ENCODE peak calls at places on chromosomes 2 and 18, in seven cellular contexts. F is tibial artery, K is RWPE2, O is spleen, S is vagina, G is cardiac muscle cell, Q is heart left ventricle. H is an unnamed sample. For H3K4me1 and H3K27me3, the result is how much of the 10 kb centered on the place peaks cover.

GRCh38 chr2:211730215-211730614 is 808.4 kb downstream of the ERBB4 start:
- DNase-seq in O (no peak), K (no peak), G (no peak), Q (no peak), S (no peak), F (no peak), H (no peak)

GRCh38 chr2:41933585-41934322 is 114.1 kb upstream of the PKDCC start:
- DNase-seq in G (no peak), F (no peak), S (no peak), Q (no peak), K (no peak), O (no peak), H (no peak)

GRCh38 chr2:187266147-187266546 is 181.9 kb downstream of the CALCRL start:
- DNase-seq in K (no peak), O (no peak), G (no peak), F (no peak), Q (no peak), S (no peak), H (no peak)

GRCh38 chr2:143125647-143126046 is 3.6 kb upstream of the ARHGAP15 start:
- DNase-seq in O (no peak), Q (no peak), K (no peak), G (no peak), F (no peak), S (no peak), H (no peak)

GRCh38 chr2:149422337-149422990 is 92.1 kb downstream of the LYPD6 start:
- DNase-seq in O (no peak), Q (no peak), K (peak), S (no peak), G (no peak), F (no peak), H (no peak)

GRCh38 chr2:204060896-204061640 is 124.5 kb downstream of the ICOS start:
- DNase-seq in Q (no peak), K (no peak), S (no peak), G (no peak), F (no peak), O (no peak), H (no peak)

GRCh38 chr2:208781166-208781565 is 374.6 kb downstream of the PTH2R start:
- DNase-seq in G (no peak), O (no peak), Q (no peak), S (no peak), K (no peak), F (no peak), H (no peak)

GRCh38 chr18:61025596-61025995 is 307.6 kb upstream of the CDH20 start:
- DNase-seq in S (no peak), K (no peak), O (no peak), Q (no peak), G (no peak), F (no peak), H (no peak)

GRCh38 chr2:206316141-206316540 is 41.7 kb downstream of the ZDBF2 start:
- DNase-seq in S (no peak), K (no peak), F (no peak), G (no peak), Q (no peak), O (no peak), H (no peak)

GRCh38 chr2:27152796-27153464 is 4.1 kb downstream of the TCF23 start:
- DNase-seq in S (no peak), G (no peak), F (peak), O (peak), K (no peak), Q (no peak), H (no peak)

GRCh38 chr18:9413586-9413985 is 61.7 kb upstream of the RALBP1 start:
- DNase-seq in G (no peak), F (no peak), S (no peak), O (no peak), Q (no peak), K (no peak), H (no peak)

GRCh38 chr2:113755690-113756063 is 765 bp downstream of the SLC35F5 start:
- DNase-seq in F (no peak), K (no peak), Q (no peak), G (no peak), S (no peak), O (no peak), H (no peak)

GRCh38 chr2:235744161-235744560 is 250.3 kb downstream of the AGAP1 start:
- DNase-seq in O (no peak), G (no peak), F (no peak), K (no peak), S (no peak), Q (no peak), H (no peak)

GRCh38 chr2:212364106-212364505 is 174.5 kb downstream of the ERBB4 start:
- DNase-seq in O (no peak), Q (no peak), K (no peak), F (no peak), S (no peak), G (no peak), H (no peak)

GRCh38 chr2:71419976-71420375 is 33.4 kb upstream of the DYSF start:
- DNase-seq in K (no peak), Q (no peak), O (no peak), S (no peak), F (no peak), G (no peak), H (no peak)

GRCh38 chr2:47075361-47076125 is 79.6 kb downstream of the STPG4 start:
- DNase-seq in G (no peak), F (no peak), S (no peak), O (no peak), Q (no peak), K (no peak), H (no peak)

GRCh38 chr2:160701822-160702221 is 208.2 kb upstream of the RBMS1 start:
- DNase-seq in Q (no peak), S (no peak), O (no peak), F (no peak), G (peak), K (no peak), H (no peak)

GRCh38 chr2:101265893-101266499 is 13.3 kb downstream of the CNOT11 start:
- DNase-seq in F (no peak), O (no peak), G (no peak), S (no peak), K (no peak), Q (peak), H (peak)

GRCh38 chr2:218999021-218999880 is 6.0 kb upstream of the CRYBA2 start:
- DNase-seq in S (no peak), O (no peak), K (no peak), Q (no peak), F (no peak), G (no peak), H (no peak)

GRCh38 chr2:196163285-196163684 is 8.1 kb downstream of the STK17B start:
- DNase-seq in F (no peak), K (no peak), G (no peak), S (no peak), O (no peak), Q (no peak), H (no peak)

GRCh38 chr2:121089005-121089510 is 195.9 kb downstream of the TFCP2L1 start:
- DNase-seq in O (peak), K (no peak), S (no peak), F (no peak), G (no peak), Q (no peak), H (no peak)

GRCh38 chr18:36411745-36412168 is 114.2 kb downstream of the FHOD3 start:
- DNase-seq in O (no peak), S (no peak), K (no peak), F (no peak), G (peak), Q (no peak), H (no peak)

GRCh38 chr2:47008381-47009280 is 93.0 kb upstream of the MCFD2 start:
- DNase-seq in G (peak), S (no peak), O (no peak), K (no peak), Q (peak), F (peak), H (no peak)

GRCh38 chr2:187577310-187577709 is 23.1 kb upstream of the TFPI start:
- DNase-seq in K (no peak), S (no peak), G (peak), O (no peak), Q (no peak), F (no peak), H (no peak)

GRCh38 chr2:11397513-11397912 is 53.1 kb upstream of the ROCK2 start:
- DNase-seq in S (no peak), O (no peak), Q (no peak), F (no peak), G (no peak), K (no peak), H (no peak)

GRCh38 chr2:68203587-68203986 is 45.9 kb downstream of the PNO1 start:
- DNase-seq in G (no peak), K (no peak), Q (no peak), O (no peak), F (no peak), S (no peak), H (no peak)

GRCh38 chr2:171432969-171433762 is 624 bp downstream of the METTL8 start:
- DNase-seq in F (no peak), G (peak), Q (no peak), O (peak), S (no peak), K (peak), H (peak)

GRCh38 chr2:19545507-19545906 is 187.1 kb upstream of the OSR1 start:
- DNase-seq in F (no peak), Q (no peak), O (no peak), G (no peak), S (no peak), K (no peak), H (no peak)
- TF ChIP-seq CTCF in F (no peak), Q (no peak), O (no peak), G (no peak), S (no peak), K (no peak), H (no peak)

GRCh38 chr18:28331551-28331950 is 154.6 kb upstream of the CDH2 start:
- DNase-seq in S (no peak), Q (no peak), O (no peak), G (no peak), F (no peak), K (no peak), H (no peak)

GRCh38 chr18:28332071-28332470 is 155.1 kb upstream of the CDH2 start:
- DNase-seq in F (no peak), S (no peak), G (no peak), K (no peak), Q (no peak), O (no peak), H (no peak)
- H3K4me1 ChIP-seq in F (under half), S (under half), G (under half), K (under half), Q (under half), O (under half), H (under half)

GRCh38 chr2:231037202-231037730 is at the start of gene C2orf72:
- DNase-seq in F (no peak), O (no peak), S (no peak), K (no peak), Q (no peak), G (peak), H (no peak)

GRCh38 chr2:231039821-231040364 is 2.6 kb downstream of the C2orf72 start:
- DNase-seq in S (no peak), O (no peak), F (no peak), K (no peak), Q (no peak), G (no peak), H (no peak)

GRCh38 chr2:231037731-231038482 is 584 bp downstream of the C2orf72 start:
- DNase-seq in Q (no peak), S (no peak), G (peak), F (no peak), K (no peak), O (no peak), H (no peak)

GRCh38 chr2:231039294-231039664 is 2.0 kb downstream of the C2orf72 start:
- DNase-seq in G (no peak), O (no peak), S (no peak), Q (no peak), F (no peak), K (no peak), H (no peak)

GRCh38 chr2:231038483-231039293 is 1.4 kb downstream of the C2orf72 start:
- DNase-seq in O (no peak), Q (no peak), F (no peak), K (no peak), G (no peak), S (no peak), H (no peak)
- H3K27me3 ChIP-seq in O (half or more), Q (under half), F (under half), K (under half), G (half or more), S (under half), H (under half)

GRCh38 chr18:73839441-73839840 is 308.2 kb downstream of the FBXO15 start:
- DNase-seq in S (peak), O (no peak), Q (no peak), F (no peak), G (no peak), K (no peak), H (no peak)

GRCh38 chr18:73840319-73841065 is 307.1 kb downstream of the FBXO15 start:
- DNase-seq in S (peak), F (no peak), K (no peak), Q (no peak), O (no peak), G (no peak), H (no peak)

GRCh38 chr18:73848656-73849055 is 299.0 kb downstream of the FBXO15 start:
- DNase-seq in S (no peak), F (no peak), K (no peak), Q (no peak), O (no peak), G (no peak), H (no peak)

GRCh38 chr18:73841661-73842060 is 306.0 kb downstream of the FBXO15 start:
- DNase-seq in S (no peak), G (no peak), K (no peak), O (no peak), Q (no peak), F (no peak), H (no peak)

DNA sequence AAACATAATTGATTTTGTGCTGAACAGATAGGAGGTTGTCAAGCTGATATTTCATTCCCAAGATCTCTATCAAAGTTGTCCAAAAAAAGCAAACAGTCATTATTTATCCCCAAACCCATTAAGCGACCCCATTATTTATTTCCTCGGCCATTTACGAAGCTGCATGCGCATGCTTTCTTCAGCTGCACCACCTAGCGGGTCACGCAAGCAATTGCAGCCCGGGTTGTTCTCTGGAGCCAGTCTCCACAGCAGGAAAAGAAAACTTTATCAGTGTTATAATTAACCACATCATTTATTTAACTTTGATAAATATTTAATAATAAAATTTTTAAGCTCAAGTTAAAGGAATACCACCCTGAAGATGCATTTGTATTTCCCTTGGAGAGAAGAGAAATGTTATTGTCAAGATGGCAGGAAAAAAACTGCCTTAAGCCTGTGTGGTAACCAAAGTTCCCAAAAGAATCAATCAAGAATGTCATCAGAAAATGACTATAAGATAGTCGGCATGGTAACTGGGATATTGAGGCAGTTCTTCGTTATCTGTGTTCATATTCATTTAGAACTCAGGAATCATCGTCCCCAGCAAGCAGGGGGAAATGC is 304.7 kb downstream of the FBXO15 start:
- DNase-seq in F (no peak), S (peak), O (no peak), G (peak), Q (peak), K (no peak), H (no peak)
- TF ChIP-seq CTCF in F (peak), S (peak), O (peak), G (peak), Q (peak), K (peak), H (peak)

GRCh38 chr2:20334645-20335203 is 15.9 kb downstream of the PUM2 start:
- DNase-seq in Q (no peak), K (no peak), F (no peak), O (no peak), G (no peak), S (no peak), H (no peak)
- H3K4me1 ChIP-seq in Q (under half), K (under half), F (under half), O (under half), G (under half), S (half or more), H (under half)

GRCh38 chr2:20665261-20666113 is 1.5 kb upstream of the GDF7 start:
- DNase-seq in O (no peak), S (no peak), G (no peak), Q (no peak), K (no peak), F (peak), H (no peak)

GRCh38 chr2:20666114-20666363 is 905 bp upstream of the GDF7 start:
- DNase-seq in S (no peak), F (peak), G (no peak), K (no peak), O (no peak), Q (no peak), H (no peak)

GRCh38 chr2:20663196-20664070 is 3.5 kb upstream of the GDF7 start:
- DNase-seq in S (no peak), O (peak), K (peak), Q (no peak), F (peak), G (no peak), H (peak)

GRCh38 chr2:20664071-20664390 is 2.9 kb upstream of the GDF7 start:
- DNase-seq in O (no peak), Q (no peak), K (no peak), G (no peak), S (no peak), F (peak), H (no peak)

DNA sequence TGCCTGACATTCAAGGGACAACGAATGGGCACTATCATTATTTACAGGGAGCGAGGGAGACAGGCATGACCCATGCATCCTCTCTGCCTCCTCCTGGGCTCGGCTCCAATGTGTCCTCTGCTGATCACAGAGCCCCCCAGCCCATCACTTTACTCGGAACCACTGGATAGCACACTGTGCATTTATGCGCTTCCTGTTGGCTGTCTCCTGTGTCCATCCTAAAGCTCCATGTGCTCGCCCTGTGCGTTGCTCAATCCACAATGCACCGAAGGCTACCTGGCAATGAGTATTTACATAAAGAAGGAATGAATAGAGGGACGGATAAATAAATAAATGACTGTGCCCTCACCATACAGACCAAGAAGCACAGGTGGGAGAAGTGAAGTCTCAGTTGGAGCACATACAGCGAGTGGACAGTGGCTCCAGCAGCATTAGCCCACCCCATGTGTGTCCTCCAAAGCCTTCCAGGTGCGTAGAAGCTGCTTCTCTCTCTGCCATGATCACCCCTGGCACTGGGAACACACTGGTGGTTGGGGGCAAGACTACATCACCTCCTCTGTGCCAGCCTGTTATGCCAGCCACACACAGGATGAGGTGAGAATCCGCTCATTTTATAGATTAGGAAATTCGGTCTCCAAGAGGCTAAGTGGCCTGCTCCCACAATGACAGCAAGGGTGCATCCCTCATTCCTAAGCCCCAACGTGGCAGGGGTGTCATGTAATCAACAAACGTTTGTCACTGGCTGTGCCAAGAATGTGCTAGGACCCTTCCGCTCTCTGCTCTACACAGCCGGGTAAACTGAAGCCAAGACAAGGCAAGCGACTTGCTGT is 2.3 kb upstream of the GDF7 start:
- DNase-seq in O (peak), K (no peak), G (no peak), S (no peak), Q (no peak), F (no peak), H (no peak)
- H3K27me3 ChIP-seq in O (half or more), K (half or more), G (half or more), S (under half), Q (under half), F (under half), H (half or more)

H was measured in lower lobe of right lung.